ENCODE peak calls at places on chromosome 6, in four cellular contexts. Y, G, J and R are unnamed samples.

GRCh38 chr6:31541059-31541657 is 645 bp downstream of the DDX39B start:
- DNase-seq in G (no peak), J (peak; percentile 61), Y (no peak), R (peak; percentile 85)

GRCh38 chr6:158050955-158051354 is 69.3 kb downstream of the SYNJ2 start:
- DNase-seq in Y (no peak), G (no peak), J (no peak), R (no peak)

GRCh38 chr6:138953451-138953850 is 34.6 kb downstream of the REPS1 start:
- DNase-seq in G (no peak), J (no peak), Y (no peak), R (no peak)

GRCh38 chr6:90233994-90234393 is 62.6 kb downstream of the BACH2 start:
- DNase-seq in Y (no peak), G (no peak), J (no peak), R (no peak)

GRCh38 chr6:30135757-30136156 is at the start of gene TRIM40:
- DNase-seq in Y (no peak), J (no peak), G (no peak), R (no peak)

GRCh38 chr6:164531745-164532144 is 777.7 kb downstream of the C6orf118 start:
- DNase-seq in G (no peak), J (no peak), Y (no peak), R (no peak)

GRCh38 chr6:43494766-43495165 is 15.4 kb downstream of the LRRC73 start:
- DNase-seq in Y (no peak), G (no peak), J (no peak), R (no peak)

GRCh38 chr6:4907602-4908001 is 96.2 kb downstream of the RPP40 start:
- DNase-seq in J (no peak), G (no peak), Y (no peak), R (no peak)

GRCh38 chr6:142810952-142811514 is 133.9 kb downstream of the HIVEP2 start:
- DNase-seq in G (no peak), J (no peak), Y (no peak), R (no peak)

GRCh38 chr6:158353851-158354508 is 41.7 kb downstream of the TULP4 start:
- DNase-seq in Y (no peak), G (no peak), J (no peak), R (no peak)

GRCh38 chr6:132596201-132596600 is 6.7 kb upstream of the TAAR5 start:
- DNase-seq in Y (no peak), J (no peak), G (no peak), R (no peak)

GRCh38 chr6:158536084-158536890 is 23.6 kb upstream of the TMEM181 start:
- DNase-seq in G (peak; percentile 80), J (peak; percentile 92), Y (no peak), R (peak; percentile 16)

GRCh38 chr6:158646023-158646888 is 1.7 kb upstream of the DYNLT1 start:
- DNase-seq in Y (no peak), G (no peak), J (no peak), R (no peak)

GRCh38 chr6:136737343-136738177 is 54.7 kb downstream of the MAP3K5 start:
- DNase-seq in J (peak; percentile 58), Y (no peak), G (no peak), R (no peak)

GRCh38 chr6:21626756-21627155 is 33.2 kb downstream of the SOX4 start:
- DNase-seq in J (no peak), G (no peak), Y (no peak), R (no peak)

GRCh38 chr6:144297498-144298166 is 12.5 kb downstream of the UTRN start:
- DNase-seq in Y (no peak), G (no peak), J (no peak), R (no peak)

GRCh38 chr6:151067684-151068596 is 171.8 kb upstream of the AKAP12 start:
- DNase-seq in G (no peak), Y (no peak), J (no peak), R (no peak)

GRCh38 chr6:43258807-43259686 is 15.8 kb downstream of the TTBK1 start:
- DNase-seq in G (no peak), J (no peak), Y (no peak), R (no peak)

GRCh38 chr6:159606786-159607185 is 86.3 kb downstream of the SOD2 start:
- DNase-seq in Y (no peak), G (no peak), J (no peak), R (no peak)

GRCh38 chr6:158231551-158232444 is 63.6 kb downstream of the GTF2H5 start:
- DNase-seq in G (peak; percentile 92), Y (no peak), J (peak; percentile 97), R (no peak)

GRCh38 chr6:160940197-160940596 is 51.4 kb upstream of the MAP3K4 start:
- DNase-seq in Y (no peak), G (no peak), J (no peak), R (no peak)

GRCh38 chr6:25876203-25876602 is 2.2 kb upstream of the SLC17A3 start:
- DNase-seq in G (no peak), J (no peak), Y (no peak), R (no peak)

GRCh38 chr6:32255212-32256153 is 31.6 kb upstream of the NOTCH4 start:
- DNase-seq in Y (no peak), G (no peak), J (peak; percentile 70), R (peak; percentile 45)

GRCh38 chr6:111800821-111801220 is 72.4 kb downstream of the FYN start:
- DNase-seq in G (no peak), Y (no peak), J (no peak), R (no peak)

GRCh38 chr6:30322527-30323501 is 3.9 kb upstream of the TRIM39 start:
- DNase-seq in Y (no peak), J (peak; percentile 44), G (no peak), R (no peak)

GRCh38 chr6:118387921-118388701 is 160.0 kb upstream of the PLN start:
- DNase-seq in J (no peak), Y (no peak), G (no peak), R (no peak)

GRCh38 chr6:122615409-122615808 is 5.2 kb downstream of the PKIB start:
- DNase-seq in G (no peak), J (no peak), Y (no peak), R (no peak)

GRCh38 chr6:166542580-166542912 is 43.9 kb downstream of the RAMACL start:
- DNase-seq in J (no peak), Y (no peak), G (no peak), R (no peak)

GRCh38 chr6:99426454-99426762 is 1.3 kb upstream of the PNISR start:
- DNase-seq in G (no peak), Y (no peak), J (no peak), R (no peak)

GRCh38 chr6:31471711-31472110 is 26.2 kb upstream of the MICB start:
- DNase-seq in Y (no peak), G (no peak), J (no peak), R (no peak)

GRCh38 chr6:42453649-42454427 is 2.1 kb upstream of the TRERF1 start:
- DNase-seq in Y (no peak), G (no peak), J (no peak), R (peak; percentile 78)

GRCh38 chr6:130365166-130366010 is 429 bp upstream of the TMEM200A start:
- DNase-seq in Y (no peak), J (peak; percentile 68), G (peak; percentile 53), R (no peak)

GRCh38 chr6:5936140-5936539 is 70.6 kb downstream of the NRN1 start:
- DNase-seq in Y (no peak), G (no peak), J (no peak), R (no peak)

GRCh38 chr6:78835817-78836216 is 31.5 kb upstream of the IRAK1BP1 start:
- DNase-seq in G (no peak), J (no peak), Y (no peak), R (no peak)

GRCh38 chr6:105601541-105602174 is 198.8 kb upstream of the PREP start:
- DNase-seq in J (no peak), Y (peak; percentile 99), G (no peak), R (no peak)

GRCh38 chr6:105604593-105604905 is 201.7 kb upstream of the PREP start:
- DNase-seq in J (no peak), G (no peak), Y (no peak), R (no peak)

GRCh38 chr6:105606871-105607421 is 204.1 kb upstream of the PREP start:
- DNase-seq in G (no peak), Y (no peak), J (no peak), R (no peak)

GRCh38 chr6:105600342-105601293 is 197.7 kb upstream of the PREP start:
- DNase-seq in Y (no peak), J (no peak), G (no peak), R (no peak)

GRCh38 chr6:105603779-105604592 is 201.1 kb upstream of the PREP start:
- DNase-seq in J (no peak), Y (no peak), G (no peak), R (no peak)
- TF ChIP-seq SPI1 in J (no peak), Y (no peak), G (no peak), R (no peak)

GRCh38 chr6:3032986-3033385 is 33.3 kb downstream of the NQO2 start:
- DNase-seq in Y (no peak), G (no peak), J (no peak), R (no peak)
- TF ChIP-seq SPI1 in Y (no peak), G (no peak), J (no peak), R (no peak)

GRCh38 chr6:13472976-13473645 is 14.3 kb downstream of the GFOD1 start:
- DNase-seq in Y (no peak), G (no peak), J (no peak), R (no peak)
- TF ChIP-seq SPI1 in Y (no peak), G (peak; percentile 18), J (no peak), R (no peak)

GRCh38 chr6:121157913-121158312 is 176.4 kb downstream of the TBC1D32 start:
- DNase-seq in J (no peak), G (no peak), Y (no peak), R (no peak)

GRCh38 chr6:121160276-121160675 is 174.0 kb downstream of the TBC1D32 start:
- DNase-seq in Y (no peak), G (no peak), J (no peak), R (no peak)

GRCh38 chr6:121158924-121159323 is 175.4 kb downstream of the TBC1D32 start:
- DNase-seq in G (no peak), J (no peak), Y (no peak), R (no peak)

GRCh38 chr6:121161881-121162280 is 172.4 kb downstream of the TBC1D32 start:
- DNase-seq in Y (no peak), J (no peak), G (no peak), R (no peak)

GRCh38 chr6:121158438-121158837 is 175.8 kb downstream of the TBC1D32 start:
- DNase-seq in J (no peak), G (no peak), Y (no peak), R (no peak)
- TF ChIP-seq SPI1 in J (no peak), G (no peak), Y (no peak), R (no peak)

GRCh38 chr6:13355043-13355945 is 27.0 kb upstream of the TBC1D7 start:
- DNase-seq in G (no peak), J (peak; percentile 20), Y (peak; percentile 66), R (no peak)

GRCh38 chr6:13358486-13358885 is 30.1 kb upstream of the TBC1D7 start:
- DNase-seq in J (no peak), G (no peak), Y (no peak), R (no peak)

GRCh38 chr6:13359287-13359686 is 30.9 kb upstream of the TBC1D7 start:
- DNase-seq in Y (no peak), J (no peak), G (no peak), R (no peak)

GRCh38 chr6:13355969-13356368 is 27.6 kb upstream of the TBC1D7 start:
- DNase-seq in Y (peak; percentile 92), G (peak; percentile 51), J (no peak), R (no peak)

GRCh38 chr6:13357551-13358075 is 29.3 kb upstream of the TBC1D7 start:
- DNase-seq in G (no peak), Y (no peak), J (no peak), R (no peak)
- TF ChIP-seq SPI1 in G (no peak), Y (no peak), J (no peak), R (no peak)